ENCODE peak calls at places on chromosomes 6 and 20, in four cellular contexts. N, M, R and G are unnamed samples.

GRCh38 chr20:17615645-17616479 is 46.0 kb downstream of the DSTN start:
- DNase-seq in M (peak), R (no peak), N (peak), G (no peak)

GRCh38 chr20:63068711-63069367 is 62.1 kb upstream of the BHLHE23 start:
- DNase-seq in M (no peak), N (no peak), R (no peak), G (no peak)

GRCh38 chr6:139050770-139051313 is 22.3 kb downstream of the ABRACL start:
- DNase-seq in N (no peak), M (no peak), R (no peak), G (no peak)

GRCh38 chr6:84193140-84193708 is 34.2 kb downstream of the CEP162 start:
- DNase-seq in N (no peak), M (no peak), R (peak), G (peak)

GRCh38 chr20:3686867-3687321 is 5.1 kb upstream of the ADAM33 start:
- DNase-seq in N (peak), R (peak), M (no peak), G (peak)

GRCh38 chr20:57738053-57738452 is 28.2 kb upstream of the PMEPA1 start:
- DNase-seq in R (no peak), N (no peak), M (no peak), G (no peak)

GRCh38 chr6:137493218-137494038 is 766 bp downstream of the OLIG3 start:
- DNase-seq in R (no peak), N (no peak), M (no peak), G (peak)

GRCh38 chr20:35654415-35654814 is 10.3 kb downstream of the CPNE1 start:
- DNase-seq in M (no peak), N (no peak), R (no peak), G (no peak)

GRCh38 chr20:20360464-20360863 is 7.4 kb upstream of the INSM1 start:
- DNase-seq in N (peak), M (peak), R (peak), G (peak)